ENCODE peak calls at places on chromosomes 16 and 17, in ten cellular contexts. One of them, this sample, is unnamed.

GRCh38 chr16:48330133-48330846 is 54.9 kb downstream of the SIAH1 start:
- DNase-seq in esophagus squamous epithelium: no peak
- DNase-seq in heart right ventricle: no peak
- DNase-seq in Calu3: no peak
- DNase-seq in CD8-positive, alpha-beta T cell: no peak
- DNase-seq in uterus: no peak
- DNase-seq in heart left ventricle: no peak
- DNase-seq in endothelial cell: no peak
- DNase-seq in mesothelial cell of epicardium: no peak
- DNase-seq in cardiac muscle cell: no peak
- DNase-seq in this sample: no peak

GRCh38 chr17:78117027-78117981 is 11.3 kb downstream of the TMC6 start:
- DNase-seq in uterus: no peak
- DNase-seq in Calu3: peak
- DNase-seq in CD8-positive, alpha-beta T cell: no peak
- DNase-seq in esophagus squamous epithelium: no peak
- DNase-seq in mesothelial cell of epicardium: no peak
- DNase-seq in heart left ventricle: no peak
- DNase-seq in endothelial cell: no peak
- DNase-seq in cardiac muscle cell: peak
- DNase-seq in heart right ventricle: no peak
- DNase-seq in this sample: no peak

GRCh38 chr16:48444574-48444973 is 59.4 kb upstream of the SIAH1 start:
- DNase-seq in Calu3: peak
- DNase-seq in heart right ventricle: peak
- DNase-seq in uterus: peak
- DNase-seq in endothelial cell: no peak
- DNase-seq in mesothelial cell of epicardium: no peak
- DNase-seq in esophagus squamous epithelium: no peak
- DNase-seq in CD8-positive, alpha-beta T cell: no peak
- DNase-seq in heart left ventricle: peak
- DNase-seq in cardiac muscle cell: no peak
- DNase-seq in this sample: no peak

GRCh38 chr16:16155234-16155633 is 68.1 kb downstream of the ABCC6 start:
- DNase-seq in CD8-positive, alpha-beta T cell: no peak
- DNase-seq in heart left ventricle: no peak
- DNase-seq in mesothelial cell of epicardium: no peak
- DNase-seq in cardiac muscle cell: no peak
- DNase-seq in Calu3: no peak
- DNase-seq in esophagus squamous epithelium: no peak
- DNase-seq in uterus: no peak
- DNase-seq in endothelial cell: no peak
- DNase-seq in heart right ventricle: no peak
- DNase-seq in this sample: no peak

GRCh38 chr16:31471875-31472558 is at the start of gene TGFB1I1:
- DNase-seq in heart left ventricle: peak
- DNase-seq in Calu3: peak
- DNase-seq in esophagus squamous epithelium: no peak
- DNase-seq in cardiac muscle cell: peak
- DNase-seq in mesothelial cell of epicardium: no peak
- DNase-seq in heart right ventricle: peak
- DNase-seq in CD8-positive, alpha-beta T cell: no peak
- DNase-seq in endothelial cell: no peak
- DNase-seq in uterus: peak
- DNase-seq in this sample: no peak

GRCh38 chr16:21276090-21276489 is 2.0 kb downstream of the CRYM start:
- DNase-seq in cardiac muscle cell: no peak
- DNase-seq in uterus: no peak
- DNase-seq in heart left ventricle: no peak
- DNase-seq in mesothelial cell of epicardium: no peak
- DNase-seq in Calu3: no peak
- DNase-seq in CD8-positive, alpha-beta T cell: no peak
- DNase-seq in esophagus squamous epithelium: no peak
- DNase-seq in endothelial cell: no peak
- DNase-seq in heart right ventricle: no peak
- DNase-seq in this sample: no peak

GRCh38 chr16:68251812-68252211 is 6.6 kb downstream of the PLA2G15 start:
- DNase-seq in heart right ventricle: peak
- DNase-seq in Calu3: no peak
- DNase-seq in esophagus squamous epithelium: no peak
- DNase-seq in cardiac muscle cell: peak
- DNase-seq in uterus: no peak
- DNase-seq in endothelial cell: no peak
- DNase-seq in heart left ventricle: peak
- DNase-seq in CD8-positive, alpha-beta T cell: no peak
- DNase-seq in mesothelial cell of epicardium: no peak
- DNase-seq in this sample: no peak

GRCh38 chr17:47276868-47277267 is 23.2 kb downstream of the ITGB3 start:
- DNase-seq in cardiac muscle cell: peak
- DNase-seq in Calu3: peak
- DNase-seq in esophagus squamous epithelium: no peak
- DNase-seq in heart left ventricle: peak
- DNase-seq in uterus: peak
- DNase-seq in heart right ventricle: peak
- DNase-seq in CD8-positive, alpha-beta T cell: no peak
- DNase-seq in mesothelial cell of epicardium: no peak
- DNase-seq in endothelial cell: peak
- DNase-seq in this sample: no peak

GRCh38 chr16:62755938-62756337 is 719.7 kb upstream of the CDH8 start:
- DNase-seq in esophagus squamous epithelium: no peak
- DNase-seq in cardiac muscle cell: no peak
- DNase-seq in Calu3: no peak
- DNase-seq in heart left ventricle: no peak
- DNase-seq in heart right ventricle: no peak
- DNase-seq in mesothelial cell of epicardium: no peak
- DNase-seq in uterus: no peak
- DNase-seq in CD8-positive, alpha-beta T cell: no peak
- DNase-seq in endothelial cell: no peak
- DNase-seq in this sample: no peak

DNA sequence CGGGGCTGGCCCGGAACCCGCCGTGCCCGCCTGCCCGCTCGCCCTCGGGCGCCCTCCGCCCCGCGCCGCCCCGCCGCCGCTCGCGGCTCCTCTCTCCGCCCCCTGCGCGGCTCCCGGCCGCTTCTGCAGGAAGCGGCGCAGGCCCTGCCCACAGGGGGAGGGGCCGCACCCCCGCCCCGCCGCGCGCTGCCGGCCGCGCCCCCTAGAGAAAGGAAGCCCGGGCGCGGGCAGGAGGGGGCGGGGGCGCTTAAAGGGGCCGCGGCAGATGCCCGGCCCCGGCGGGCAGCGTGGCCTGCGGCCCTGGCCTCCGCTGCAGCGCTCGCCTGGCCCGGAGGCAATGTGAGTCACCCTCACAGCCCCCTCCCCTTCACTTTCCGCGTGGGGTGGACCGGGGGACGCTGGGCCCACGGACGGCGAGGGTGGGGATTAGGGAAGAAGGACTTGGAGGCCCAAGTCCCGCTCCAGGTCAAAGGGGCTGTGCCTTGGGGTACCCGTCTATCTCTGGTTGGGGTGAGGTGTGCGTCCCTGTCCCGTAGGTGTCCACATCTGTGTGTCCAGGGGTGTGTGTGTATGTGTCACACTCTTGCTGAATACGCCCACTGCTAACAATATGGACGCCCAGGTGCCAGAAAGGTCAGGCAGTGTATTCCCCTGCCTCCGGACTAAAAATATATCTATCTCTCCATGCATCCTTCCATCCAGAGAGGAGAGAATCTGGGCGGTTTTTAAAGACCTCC is at the start of gene GIT1:
- DNase-seq in cardiac muscle cell: peak
- DNase-seq in esophagus squamous epithelium: no peak
- DNase-seq in mesothelial cell of epicardium: peak
- DNase-seq in heart right ventricle: peak
- DNase-seq in uterus: peak
- DNase-seq in endothelial cell: peak
- DNase-seq in CD8-positive, alpha-beta T cell: peak
- DNase-seq in heart left ventricle: peak
- DNase-seq in Calu3: peak
- DNase-seq in this sample: peak
- TF ChIP-seq CTCF in cardiac muscle cell: no peak
- TF ChIP-seq CTCF in esophagus squamous epithelium: no peak
- TF ChIP-seq CTCF in mesothelial cell of epicardium: no peak
- TF ChIP-seq CTCF in heart right ventricle: no peak
- TF ChIP-seq CTCF in uterus: peak
- TF ChIP-seq CTCF in endothelial cell: no peak
- TF ChIP-seq CTCF in CD8-positive, alpha-beta T cell: no peak
- TF ChIP-seq CTCF in heart left ventricle: peak
- TF ChIP-seq CTCF in Calu3: peak
- TF ChIP-seq CTCF in this sample: no peak

GRCh38 chr17:43314582-43314981 is 80.8 kb upstream of the RNU2-1 start:
- DNase-seq in Calu3: no peak
- DNase-seq in heart left ventricle: no peak
- DNase-seq in CD8-positive, alpha-beta T cell: no peak
- DNase-seq in esophagus squamous epithelium: no peak
- DNase-seq in endothelial cell: no peak
- DNase-seq in cardiac muscle cell: no peak
- DNase-seq in heart right ventricle: no peak
- DNase-seq in uterus: no peak
- DNase-seq in mesothelial cell of epicardium: no peak
- DNase-seq in this sample: no peak
- TF ChIP-seq CTCF in Calu3: no peak
- TF ChIP-seq CTCF in heart left ventricle: no peak
- TF ChIP-seq CTCF in CD8-positive, alpha-beta T cell: no peak
- TF ChIP-seq CTCF in esophagus squamous epithelium: no peak
- TF ChIP-seq CTCF in endothelial cell: no peak
- TF ChIP-seq CTCF in cardiac muscle cell: no peak
- TF ChIP-seq CTCF in heart right ventricle: no peak
- TF ChIP-seq CTCF in uterus: no peak
- TF ChIP-seq CTCF in mesothelial cell of epicardium: no peak
- TF ChIP-seq CTCF in this sample: no peak

DNA sequence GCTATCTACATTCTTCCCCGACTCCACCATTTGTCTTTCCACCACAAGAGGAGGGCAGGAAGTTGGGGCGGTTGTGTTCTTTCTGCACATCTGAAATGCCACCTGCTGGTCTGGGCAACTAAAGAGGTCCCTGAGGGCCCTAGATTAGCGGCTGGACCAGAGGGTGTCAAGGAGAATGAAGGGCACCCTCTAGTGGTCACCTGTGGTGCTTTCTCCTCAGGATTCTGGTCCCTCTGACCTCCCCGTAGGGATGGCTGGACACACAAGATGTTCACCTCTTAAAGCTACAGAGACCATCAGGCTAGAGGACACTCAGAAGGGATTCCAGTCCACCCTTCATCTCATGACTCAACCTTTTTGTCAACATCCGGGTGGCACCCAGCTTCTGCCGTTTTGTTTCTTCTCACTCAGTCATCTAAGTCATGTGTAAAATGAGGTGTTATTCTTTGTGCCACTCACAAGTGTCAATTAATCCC is 2.9 kb upstream of the SCIMP start:
- DNase-seq in Calu3: peak
- DNase-seq in cardiac muscle cell: peak
- DNase-seq in heart right ventricle: peak
- DNase-seq in mesothelial cell of epicardium: no peak
- DNase-seq in endothelial cell: peak
- DNase-seq in uterus: no peak
- DNase-seq in esophagus squamous epithelium: no peak
- DNase-seq in CD8-positive, alpha-beta T cell: no peak
- DNase-seq in heart left ventricle: peak
- DNase-seq in this sample: peak
- TF ChIP-seq CTCF in Calu3: peak
- TF ChIP-seq CTCF in cardiac muscle cell: peak
- TF ChIP-seq CTCF in heart right ventricle: peak
- TF ChIP-seq CTCF in mesothelial cell of epicardium: no peak
- TF ChIP-seq CTCF in endothelial cell: peak
- TF ChIP-seq CTCF in uterus: no peak
- TF ChIP-seq CTCF in esophagus squamous epithelium: peak
- TF ChIP-seq CTCF in CD8-positive, alpha-beta T cell: peak
- TF ChIP-seq CTCF in heart left ventricle: peak
- TF ChIP-seq CTCF in this sample: peak

GRCh38 chr17:7484964-7485377 is 805 bp downstream of the POLR2A start:
- DNase-seq in endothelial cell: no peak
- DNase-seq in heart left ventricle: no peak
- DNase-seq in mesothelial cell of epicardium: no peak
- DNase-seq in cardiac muscle cell: no peak
- DNase-seq in CD8-positive, alpha-beta T cell: no peak
- DNase-seq in uterus: no peak
- DNase-seq in heart right ventricle: no peak
- DNase-seq in Calu3: no peak
- DNase-seq in esophagus squamous epithelium: no peak
- DNase-seq in this sample: no peak

GRCh38 chr17:7479389-7480192 is at the start of gene ZBTB4:
- DNase-seq in cardiac muscle cell: peak
- DNase-seq in esophagus squamous epithelium: no peak
- DNase-seq in uterus: peak
- DNase-seq in heart right ventricle: peak
- DNase-seq in Calu3: peak
- DNase-seq in heart left ventricle: peak
- DNase-seq in CD8-positive, alpha-beta T cell: peak
- DNase-seq in mesothelial cell of epicardium: peak
- DNase-seq in endothelial cell: peak
- DNase-seq in this sample: peak

GRCh38 chr17:7486181-7486580 is 2.0 kb downstream of the POLR2A start:
- DNase-seq in heart right ventricle: no peak
- DNase-seq in cardiac muscle cell: no peak
- DNase-seq in heart left ventricle: no peak
- DNase-seq in endothelial cell: no peak
- DNase-seq in CD8-positive, alpha-beta T cell: no peak
- DNase-seq in Calu3: no peak
- DNase-seq in mesothelial cell of epicardium: no peak
- DNase-seq in esophagus squamous epithelium: no peak
- DNase-seq in uterus: no peak
- DNase-seq in this sample: no peak

GRCh38 chr17:7483238-7484066 is 714 bp upstream of the POLR2A start:
- DNase-seq in esophagus squamous epithelium: peak
- DNase-seq in mesothelial cell of epicardium: peak
- DNase-seq in endothelial cell: peak
- DNase-seq in cardiac muscle cell: peak
- DNase-seq in CD8-positive, alpha-beta T cell: peak
- DNase-seq in Calu3: peak
- DNase-seq in uterus: peak
- DNase-seq in heart left ventricle: peak
- DNase-seq in heart right ventricle: peak
- DNase-seq in this sample: peak

DNA sequence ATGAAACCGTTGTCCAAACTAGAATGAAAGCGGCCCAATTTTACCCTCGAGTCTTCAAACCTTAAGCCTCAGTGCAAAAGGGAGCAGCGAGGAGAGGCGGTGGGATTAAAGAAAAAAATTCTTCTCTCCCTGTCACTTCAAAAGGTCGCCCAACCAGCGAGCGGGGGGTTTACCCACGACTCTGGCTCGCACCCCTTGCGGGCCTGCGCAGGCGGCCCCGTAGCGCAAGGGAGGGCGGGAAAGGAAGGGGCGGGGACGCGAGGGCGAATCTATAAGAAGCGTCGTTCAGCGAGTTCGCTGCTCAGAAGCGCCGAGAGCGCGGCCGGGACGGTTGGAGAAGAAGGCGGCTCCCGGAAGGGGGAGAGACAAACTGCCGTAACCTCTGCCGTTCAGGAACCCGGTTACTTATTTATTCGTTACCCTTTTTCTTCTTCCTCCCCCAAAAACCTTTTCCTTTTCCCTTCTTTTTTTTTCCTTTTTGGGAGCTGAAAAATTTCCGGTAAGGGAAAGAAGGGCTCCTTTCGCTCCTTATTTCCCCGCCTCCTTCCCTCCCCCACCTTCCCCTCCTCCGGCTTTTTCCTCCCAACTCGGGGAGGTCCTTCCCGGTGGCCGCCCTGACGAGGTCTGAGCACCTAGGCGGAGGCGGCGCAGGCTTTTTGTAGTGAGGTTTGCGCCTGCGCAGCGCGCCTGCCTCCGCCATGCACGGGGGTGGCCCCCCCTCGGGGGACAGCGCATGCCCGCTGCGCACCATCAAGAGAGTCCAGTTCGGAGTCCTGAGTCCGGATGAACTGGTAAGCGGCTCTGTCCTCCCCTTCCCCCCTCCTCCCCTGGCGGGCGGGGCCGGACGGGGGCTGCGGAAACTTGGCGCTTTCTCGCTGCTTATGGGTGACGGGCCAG is at the start of gene POLR2A:
- DNase-seq in CD8-positive, alpha-beta T cell: peak
- DNase-seq in mesothelial cell of epicardium: peak
- DNase-seq in esophagus squamous epithelium: peak
- DNase-seq in heart right ventricle: peak
- DNase-seq in endothelial cell: peak
- DNase-seq in heart left ventricle: peak
- DNase-seq in Calu3: peak
- DNase-seq in cardiac muscle cell: peak
- DNase-seq in uterus: peak
- DNase-seq in this sample: peak
- TF ChIP-seq CTCF in CD8-positive, alpha-beta T cell: no peak
- TF ChIP-seq CTCF in mesothelial cell of epicardium: no peak
- TF ChIP-seq CTCF in esophagus squamous epithelium: no peak
- TF ChIP-seq CTCF in heart right ventricle: no peak
- TF ChIP-seq CTCF in endothelial cell: no peak
- TF ChIP-seq CTCF in heart left ventricle: no peak
- TF ChIP-seq CTCF in Calu3: no peak
- TF ChIP-seq CTCF in cardiac muscle cell: no peak
- TF ChIP-seq CTCF in uterus: peak
- TF ChIP-seq CTCF in this sample: no peak